ENCODE peak calls at places on chromosome 14, in eight cellular contexts. W, F, T, I, B, N, X and Z are unnamed samples.

GRCh38 chr14:74697543-74697942 is 15.3 kb downstream of the AREL1 start:
- DNase-seq in B (no peak), I (no peak), X (no peak), F (no peak), T (no peak), W (peak; percentile 59), N (no peak), Z (no peak)

GRCh38 chr14:98136420-98136819 is 1135.6 kb downstream of the BCL11B start:
- DNase-seq in X (no peak), B (no peak), F (no peak), T (no peak), W (no peak), I (no peak), N (no peak), Z (no peak)

GRCh38 chr14:104339829-104340228 is 201.4 kb downstream of the KIF26A start:
- DNase-seq in W (no peak), B (no peak), T (no peak), I (no peak), X (no peak), N (no peak), F (no peak), Z (no peak)

GRCh38 chr14:68249534-68250517 is 430.2 kb downstream of the RAD51B start:
- DNase-seq in I (no peak), F (no peak), B (no peak), X (no peak), N (no peak), W (no peak), T (no peak), Z (no peak)

GRCh38 chr14:92565718-92566115 is 52.1 kb downstream of the RIN3 start:
- DNase-seq in B (no peak), F (no peak), W (no peak), X (no peak), T (no peak), I (no peak), N (no peak), Z (no peak)

GRCh38 chr14:105248368-105249174 is at the start of gene BTBD6:
- DNase-seq in B (peak; percentile 87), W (peak; percentile 23), I (peak; percentile 80), F (peak; percentile 97), X (peak; percentile 90), N (peak; percentile 97), T (peak; percentile 91), Z (peak; percentile 22)

GRCh38 chr14:74596747-74597456 is 15.1 kb downstream of the LTBP2 start:
- DNase-seq in B (no peak), F (no peak), X (no peak), N (peak; percentile 33), I (no peak), T (no peak), W (peak; percentile 73), Z (no peak)

GRCh38 chr14:25121342-25122129 is 71.6 kb upstream of the STXBP6 start:
- DNase-seq in W (no peak), N (no peak), B (no peak), F (no peak), X (no peak), T (no peak), I (no peak), Z (no peak)

GRCh38 chr14:102985665-102986064 is 63.2 kb downstream of the AMN start:
- DNase-seq in F (peak; percentile 70), T (no peak), B (no peak), W (no peak), N (no peak), I (no peak), X (no peak), Z (peak; percentile 2)

GRCh38 chr14:55921516-55921915 is 196.7 kb upstream of the PELI2 start:
- DNase-seq in N (no peak), F (no peak), B (no peak), X (no peak), I (no peak), T (no peak), W (no peak), Z (no peak)

GRCh38 chr14:88834883-88835431 is 10.5 kb downstream of the TTC8 start:
- DNase-seq in X (no peak), F (no peak), T (no peak), W (peak; percentile 39), B (no peak), N (no peak), I (no peak), Z (no peak)

GRCh38 chr14:69314327-69314726 is 54.4 kb downstream of the GALNT16 start:
- DNase-seq in W (no peak), N (no peak), X (no peak), T (no peak), F (peak; percentile 27), B (no peak), I (no peak), Z (no peak)

GRCh38 chr14:65101631-65102440 is 481 bp downstream of the MAX start:
- DNase-seq in I (peak; percentile 33), B (peak; percentile 39), N (peak; percentile 90), F (peak; percentile 93), T (peak; percentile 30), X (peak; percentile 49), W (no peak), Z (no peak)

GRCh38 chr14:52801014-52801708 is 9.8 kb upstream of the GNPNAT1 start:
- DNase-seq in T (no peak), X (no peak), W (peak; percentile 39), N (no peak), I (no peak), B (no peak), F (no peak), Z (no peak)

GRCh38 chr14:55607386-55607785 is 27.4 kb downstream of the KTN1 start:
- DNase-seq in I (no peak), T (no peak), W (no peak), X (no peak), F (no peak), N (no peak), B (no peak), Z (no peak)

GRCh38 chr14:22819191-22819988 is 4.2 kb upstream of the SLC7A7 start:
- DNase-seq in T (peak; percentile 57), W (no peak), I (no peak), N (no peak), F (peak; percentile 88), X (peak; percentile 69), B (peak; percentile 28), Z (no peak)

GRCh38 chr14:88227693-88228092 is 95.4 kb downstream of the KCNK10 start:
- DNase-seq in X (no peak), T (no peak), N (no peak), F (no peak), B (no peak), W (no peak), I (no peak), Z (no peak)

GRCh38 chr14:45426685-45427282 is 173.8 kb upstream of the MIS18BP1 start:
- DNase-seq in T (no peak), W (no peak), X (no peak), N (no peak), I (no peak), F (no peak), B (no peak), Z (no peak)

GRCh38 chr14:49881296-49882006 is 11.4 kb upstream of the ARF6 start:
- DNase-seq in T (no peak), B (no peak), X (no peak), I (no peak), W (no peak), F (no peak), N (no peak), Z (no peak)

GRCh38 chr14:93974833-93975232 is 1.5 kb downstream of the ASB2 start:
- DNase-seq in N (peak; percentile 38), B (no peak), W (no peak), X (no peak), T (no peak), F (no peak), I (no peak), Z (no peak)
- H3K27ac ChIP-seq in N (no peak overlapping the region), B (no peak overlapping the region), W (no peak overlapping the region), X (no peak overlapping the region), T (peak overlapping the region; percentile 79), F (no peak overlapping the region), I (no peak overlapping the region), Z (no peak overlapping the region)

DNA sequence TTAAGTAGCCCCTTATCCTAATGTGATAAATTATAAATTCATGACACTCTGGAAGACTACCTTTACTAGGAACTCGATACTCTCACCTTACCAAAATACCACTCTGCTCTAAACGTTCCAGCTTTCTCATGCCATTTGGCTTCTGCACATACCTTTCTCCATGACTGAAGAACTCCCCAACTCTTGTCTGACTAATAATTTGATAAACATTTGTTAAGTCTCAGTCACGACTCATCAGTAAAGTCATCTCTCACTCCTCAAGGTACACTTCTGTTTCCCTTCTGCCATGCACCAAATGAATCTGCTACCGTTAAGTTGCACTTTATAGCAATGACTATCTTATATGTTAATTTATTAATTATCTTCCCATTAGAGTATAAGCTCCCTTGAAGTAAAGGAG is 498.3 kb upstream of the NOVA1 start:
- DNase-seq in B (no peak), N (no peak), T (no peak), F (no peak), W (no peak), X (no peak), I (no peak), Z (no peak)
- H3K27ac ChIP-seq in B (no peak overlapping the region), N (no peak overlapping the region), T (no peak overlapping the region), F (no peak overlapping the region), W (no peak overlapping the region), X (no peak overlapping the region), I (no peak overlapping the region), Z (no peak overlapping the region)

GRCh38 chr14:96105089-96105920 is 66.1 kb downstream of the C14orf132 start:
- DNase-seq in X (no peak), T (no peak), N (no peak), F (no peak), I (no peak), B (no peak), W (no peak), Z (no peak)
- H3K27ac ChIP-seq in X (peak overlapping the region; percentile 81), T (peak overlapping the region; percentile 84), N (peak overlapping the region; percentile 13), F (no peak overlapping the region), I (no peak overlapping the region), B (no peak overlapping the region), W (peak overlapping the region; percentile 99), Z (peak overlapping the region; percentile 19)

GRCh38 chr14:54168489-54168888 is 211.9 kb upstream of the BMP4 start:
- DNase-seq in W (no peak), B (no peak), T (no peak), I (no peak), N (no peak), F (no peak), X (no peak), Z (peak; percentile 76)
- H3K27ac ChIP-seq in W (no peak overlapping the region), B (no peak overlapping the region), T (no peak overlapping the region), I (no peak overlapping the region), N (no peak overlapping the region), F (no peak overlapping the region), X (no peak overlapping the region), Z (peak overlapping the region; percentile 65)

GRCh38 chr14:75736845-75737485 is 75.9 kb downstream of the TTLL5 start:
- DNase-seq in B (no peak), X (no peak), W (no peak), N (no peak), T (no peak), I (no peak), F (no peak), Z (no peak)
- H3K27ac ChIP-seq in B (no peak overlapping the region), X (no peak overlapping the region), W (no peak overlapping the region), N (no peak overlapping the region), T (no peak overlapping the region), I (no peak overlapping the region), F (no peak overlapping the region), Z (no peak overlapping the region)

GRCh38 chr14:101335061-101335661 is 226.1 kb upstream of the DIO3 start:
- DNase-seq in X (peak; percentile 53), N (no peak), W (no peak), F (no peak), T (no peak), B (no peak), I (no peak), Z (no peak)
- H3K27ac ChIP-seq in X (peak overlapping the region; percentile 61), N (no peak overlapping the region), W (no peak overlapping the region), F (no peak overlapping the region), T (no peak overlapping the region), B (no peak overlapping the region), I (no peak overlapping the region), Z (no peak overlapping the region)